ENCODE peak calls at places on chromosomes 4 and X, in seven cellular contexts. W, I, Q, C, H, P and U are unnamed samples.

GRCh38 chr4:96519291-96519690 is 679.4 kb downstream of the PDHA2 start:
- DNase-seq in W (no peak), H (peak), C (no peak), Q (peak), P (no peak), I (no peak), U (no peak)

GRCh38 chr4:156972370-156972980 is 876 bp upstream of the PDGFC start:
- DNase-seq in C (no peak), Q (peak), W (no peak), I (no peak), P (no peak), H (no peak), U (no peak)

GRCh38 chrX:74467656-74468055 is 46.4 kb downstream of the SLC16A2 start:
- DNase-seq in W (no peak), I (no peak), H (no peak), P (no peak), Q (no peak), C (no peak), U (no peak)

GRCh38 chrX:53481093-53481492 is 46.9 kb upstream of the HSD17B10 start:
- DNase-seq in I (no peak), H (no peak), C (no peak), W (no peak), Q (no peak), P (no peak), U (no peak)

GRCh38 chrX:111100191-111100590 is 4.2 kb downstream of the PAK3 start:
- DNase-seq in I (no peak), W (peak), H (peak), Q (peak), P (no peak), C (peak), U (no peak)

GRCh38 chrX:23434356-23434884 is 99.8 kb downstream of the PTCHD1 start:
- DNase-seq in Q (peak), P (no peak), H (peak), I (no peak), C (no peak), W (no peak), U (no peak)

GRCh38 chr4:186643501-186644315 is 79.9 kb downstream of the FAT1 start:
- DNase-seq in C (no peak), P (no peak), Q (peak), W (no peak), H (peak), I (no peak), U (no peak)

GRCh38 chr4:15006416-15007024 is 4.2 kb downstream of the CPEB2 start:
- DNase-seq in C (no peak), Q (no peak), W (no peak), I (no peak), H (peak), P (no peak), U (no peak)

GRCh38 chr4:8896071-8896470 is 24.4 kb upstream of the HMX1 start:
- DNase-seq in Q (no peak), W (no peak), I (no peak), C (no peak), H (no peak), P (no peak), U (no peak)

GRCh38 chr4:159296061-159296460 is 193.2 kb downstream of the RAPGEF2 start:
- DNase-seq in H (no peak), P (no peak), W (no peak), I (no peak), Q (peak), C (no peak), U (no peak)

GRCh38 chr4:107094332-107094731 is 58.2 kb upstream of the DKK2 start:
- DNase-seq in H (peak), W (no peak), C (no peak), Q (peak), P (no peak), I (no peak), U (no peak)

GRCh38 chrX:115561605-115562491 is 874 bp downstream of the PLS3 start:
- DNase-seq in P (no peak), I (no peak), C (peak), Q (peak), H (peak), W (no peak), U (no peak)

GRCh38 chr4:20254517-20255250 is 3.0 kb downstream of the SLIT2 start:
- DNase-seq in Q (peak), P (no peak), I (no peak), W (no peak), C (peak), H (peak), U (no peak)

GRCh38 chr4:75909331-75909844 is 7.1 kb upstream of the PPEF2 start:
- DNase-seq in H (no peak), C (no peak), Q (no peak), P (no peak), W (no peak), I (no peak), U (no peak)

GRCh38 chrX:24231780-24232179 is 82.1 kb downstream of the SUPT20HL2 start:
- DNase-seq in Q (no peak), W (no peak), I (no peak), P (no peak), H (peak), C (no peak), U (no peak)

GRCh38 chr4:36039031-36039430 is 205.3 kb downstream of the ARAP2 start:
- DNase-seq in W (no peak), Q (no peak), H (no peak), C (peak), P (no peak), I (no peak), U (no peak)

GRCh38 chr4:57146444-57146843 is 36.3 kb upstream of the IGFBP7 start:
- DNase-seq in P (no peak), W (no peak), Q (no peak), C (no peak), H (no peak), I (no peak), U (no peak)

GRCh38 chr4:20196476-20196875 is 55.2 kb upstream of the SLIT2 start:
- DNase-seq in Q (no peak), I (no peak), W (no peak), H (no peak), C (no peak), P (no peak), U (no peak)

GRCh38 chr4:99811850-99812249 is 4.8 kb upstream of the DAPP1 start:
- DNase-seq in P (no peak), I (peak), Q (peak), C (peak), W (peak), H (peak), U (no peak)

GRCh38 chrX:110703641-110704040 is 92.0 kb downstream of the CHRDL1 start:
- DNase-seq in H (no peak), Q (no peak), I (no peak), C (no peak), P (no peak), W (no peak), U (no peak)

GRCh38 chr4:54767376-54767775 is 109.6 kb downstream of the KIT start:
- DNase-seq in I (no peak), C (no peak), P (no peak), W (no peak), Q (no peak), H (no peak), U (no peak)

GRCh38 chr4:169203891-169204290 is 66.9 kb downstream of the SH3RF1 start:
- DNase-seq in P (no peak), C (no peak), W (no peak), H (no peak), I (no peak), Q (no peak), U (no peak)

GRCh38 chr4:122747068-122747467 is 14.6 kb downstream of the BBS12 start:
- DNase-seq in C (no peak), H (no peak), P (no peak), Q (no peak), W (no peak), I (no peak), U (no peak)

GRCh38 chrX:54961750-54962149 is 32.2 kb downstream of the PFKFB1 start:
- DNase-seq in W (no peak), I (no peak), P (no peak), Q (no peak), H (no peak), C (no peak), U (no peak)

GRCh38 chr4:71404049-71404448 is 65.2 kb downstream of the SLC4A4 start:
- DNase-seq in W (no peak), C (no peak), I (no peak), H (no peak), Q (no peak), P (no peak), U (no peak)

GRCh38 chr4:38073596-38074234 is 113.5 kb downstream of the PTTG2 start:
- DNase-seq in P (no peak), H (peak), Q (no peak), W (no peak), C (no peak), I (no peak), U (no peak)

GRCh38 chrX:141989802-141990201 is 86.1 kb downstream of the MAGEC1 start:
- DNase-seq in I (no peak), P (no peak), C (no peak), W (no peak), H (peak), Q (peak), U (no peak)

GRCh38 chr4:7487464-7487863 is 52.7 kb upstream of the PSAPL1 start:
- DNase-seq in Q (no peak), W (no peak), H (no peak), I (no peak), C (no peak), P (no peak), U (no peak)

GRCh38 chr4:182380701-182381295 is 137.6 kb downstream of the TENM3 start:
- DNase-seq in H (peak), I (no peak), Q (peak), P (no peak), W (no peak), C (no peak), U (no peak)

GRCh38 chr4:70158576-70158975 is 4.5 kb downstream of the PRR27 start:
- DNase-seq in C (no peak), I (no peak), Q (no peak), H (no peak), P (no peak), W (no peak), U (no peak)

GRCh38 chr4:129672941-129673340 is 577.0 kb downstream of the C4orf33 start:
- DNase-seq in Q (no peak), P (no peak), H (no peak), C (no peak), W (no peak), I (no peak), U (no peak)

GRCh38 chr4:94577136-94577535 is 125.4 kb downstream of the PDLIM5 start:
- DNase-seq in W (no peak), P (no peak), C (peak), Q (peak), H (peak), I (no peak), U (no peak)

GRCh38 chr4:147136308-147136707 is 190.6 kb upstream of the TTC29 start:
- DNase-seq in W (no peak), H (peak), C (no peak), Q (peak), P (no peak), I (no peak), U (no peak)

GRCh38 chr4:2433609-2434350 is 15.0 kb downstream of the CFAP99 start:
- DNase-seq in C (no peak), Q (no peak), W (no peak), H (no peak), I (no peak), P (no peak), U (no peak)

GRCh38 chr4:128285085-128286023 is 2.3 kb downstream of the PGRMC2 start:
- DNase-seq in W (no peak), I (no peak), Q (peak), P (no peak), C (no peak), H (peak), U (no peak)

GRCh38 chrX:11530621-11531020 is 135.1 kb downstream of the ARHGAP6 start:
- DNase-seq in Q (peak), C (no peak), I (no peak), H (no peak), P (no peak), W (no peak), U (no peak)